ENCODE peak calls at places on chromosomes 3 and 15, in nine cellular contexts. One of them, this sample, is unnamed.

GRCh38 chr3:134361162-134361831 is 12.9 kb downstream of the AMOTL2 start:
- DNase-seq in tibial artery: peak
- DNase-seq in GM13977: no peak
- DNase-seq in sigmoid colon: peak
- DNase-seq in Calu3: no peak
- DNase-seq in A673: no peak
- DNase-seq in neural crest cell: no peak
- DNase-seq in GM12864: no peak
- DNase-seq in PC-9: no peak
- DNase-seq in this sample: no peak

GRCh38 chr3:120693439-120694172 is 11.6 kb upstream of the HGD start:
- DNase-seq in sigmoid colon: no peak
- DNase-seq in tibial artery: no peak
- DNase-seq in A673: peak
- DNase-seq in PC-9: peak
- DNase-seq in GM12864: no peak
- DNase-seq in GM13977: no peak
- DNase-seq in neural crest cell: no peak
- DNase-seq in Calu3: no peak
- DNase-seq in this sample: no peak

GRCh38 chr3:134017490-134017889 is 12.2 kb downstream of the SLCO2A1 start:
- DNase-seq in GM12864: no peak
- DNase-seq in tibial artery: no peak
- DNase-seq in neural crest cell: no peak
- DNase-seq in A673: no peak
- DNase-seq in GM13977: no peak
- DNase-seq in sigmoid colon: peak
- DNase-seq in PC-9: no peak
- DNase-seq in Calu3: no peak
- DNase-seq in this sample: no peak

GRCh38 chr3:183907911-183908331 is 23.2 kb upstream of the PARL start:
- DNase-seq in PC-9: no peak
- DNase-seq in neural crest cell: no peak
- DNase-seq in GM12864: no peak
- DNase-seq in Calu3: no peak
- DNase-seq in sigmoid colon: no peak
- DNase-seq in A673: no peak
- DNase-seq in GM13977: no peak
- DNase-seq in tibial artery: no peak
- DNase-seq in this sample: no peak

GRCh38 chr3:130935761-130936160 is 41.9 kb downstream of the ATP2C1 start:
- DNase-seq in GM13977: no peak
- DNase-seq in neural crest cell: no peak
- DNase-seq in sigmoid colon: no peak
- DNase-seq in PC-9: no peak
- DNase-seq in tibial artery: no peak
- DNase-seq in A673: no peak
- DNase-seq in GM12864: no peak
- DNase-seq in Calu3: no peak
- DNase-seq in this sample: no peak

GRCh38 chr3:175105066-175105465 is 245.9 kb downstream of the NAALADL2 start:
- DNase-seq in PC-9: no peak
- DNase-seq in Calu3: no peak
- DNase-seq in tibial artery: no peak
- DNase-seq in GM13977: no peak
- DNase-seq in neural crest cell: no peak
- DNase-seq in GM12864: no peak
- DNase-seq in A673: no peak
- DNase-seq in sigmoid colon: no peak
- DNase-seq in this sample: no peak

GRCh38 chr3:24986635-24987034 is 441.4 kb upstream of the RARB start:
- DNase-seq in GM12864: no peak
- DNase-seq in GM13977: no peak
- DNase-seq in A673: no peak
- DNase-seq in Calu3: no peak
- DNase-seq in sigmoid colon: no peak
- DNase-seq in neural crest cell: no peak
- DNase-seq in tibial artery: no peak
- DNase-seq in PC-9: no peak
- DNase-seq in this sample: no peak

GRCh38 chr15:91790826-91791225 is 62.7 kb upstream of the SLCO3A1 start:
- DNase-seq in A673: no peak
- DNase-seq in GM13977: no peak
- DNase-seq in neural crest cell: no peak
- DNase-seq in Calu3: no peak
- DNase-seq in GM12864: no peak
- DNase-seq in PC-9: no peak
- DNase-seq in sigmoid colon: no peak
- DNase-seq in tibial artery: no peak
- DNase-seq in this sample: no peak

GRCh38 chr15:99128411-99128810 is 23.5 kb downstream of the SYNM start:
- DNase-seq in Calu3: no peak
- DNase-seq in neural crest cell: no peak
- DNase-seq in PC-9: no peak
- DNase-seq in GM12864: no peak
- DNase-seq in tibial artery: no peak
- DNase-seq in A673: no peak
- DNase-seq in GM13977: no peak
- DNase-seq in sigmoid colon: peak
- DNase-seq in this sample: no peak

GRCh38 chr3:149506540-149506939 is 32.0 kb downstream of the TM4SF4 start:
- DNase-seq in A673: no peak
- DNase-seq in sigmoid colon: no peak
- DNase-seq in GM12864: no peak
- DNase-seq in Calu3: no peak
- DNase-seq in GM13977: no peak
- DNase-seq in PC-9: no peak
- DNase-seq in tibial artery: no peak
- DNase-seq in neural crest cell: no peak
- DNase-seq in this sample: no peak

GRCh38 chr3:97901327-97902295 is 70.6 kb downstream of the RIOX2 start:
- DNase-seq in tibial artery: no peak
- DNase-seq in PC-9: no peak
- DNase-seq in A673: no peak
- DNase-seq in neural crest cell: no peak
- DNase-seq in sigmoid colon: no peak
- DNase-seq in Calu3: no peak
- DNase-seq in GM13977: no peak
- DNase-seq in GM12864: no peak
- DNase-seq in this sample: no peak

GRCh38 chr3:42670051-42670576 is 15.2 kb upstream of the KLHL40 start:
- DNase-seq in sigmoid colon: no peak
- DNase-seq in GM12864: no peak
- DNase-seq in A673: no peak
- DNase-seq in GM13977: no peak
- DNase-seq in Calu3: no peak
- DNase-seq in PC-9: no peak
- DNase-seq in tibial artery: peak
- DNase-seq in neural crest cell: no peak
- DNase-seq in this sample: no peak

GRCh38 chr15:61228025-61228901 is 839 bp downstream of the RORA start:
- DNase-seq in Calu3: no peak
- DNase-seq in GM12864: no peak
- DNase-seq in A673: peak
- DNase-seq in tibial artery: no peak
- DNase-seq in sigmoid colon: peak
- DNase-seq in neural crest cell: peak
- DNase-seq in PC-9: no peak
- DNase-seq in GM13977: peak
- DNase-seq in this sample: no peak

GRCh38 chr15:66644000-66644787 is 57.8 kb upstream of the SMAD6 start:
- DNase-seq in GM13977: no peak
- DNase-seq in A673: no peak
- DNase-seq in Calu3: no peak
- DNase-seq in tibial artery: no peak
- DNase-seq in GM12864: no peak
- DNase-seq in neural crest cell: no peak
- DNase-seq in sigmoid colon: no peak
- DNase-seq in PC-9: no peak
- DNase-seq in this sample: no peak

GRCh38 chr3:63034106-63034505 is 158.9 kb upstream of the CADPS start:
- DNase-seq in Calu3: no peak
- DNase-seq in PC-9: no peak
- DNase-seq in sigmoid colon: no peak
- DNase-seq in GM12864: no peak
- DNase-seq in A673: no peak
- DNase-seq in GM13977: no peak
- DNase-seq in neural crest cell: no peak
- DNase-seq in tibial artery: no peak
- DNase-seq in this sample: no peak

GRCh38 chr3:186871403-186871924 is 29.0 kb downstream of the ADIPOQ start:
- DNase-seq in neural crest cell: no peak
- DNase-seq in tibial artery: no peak
- DNase-seq in sigmoid colon: no peak
- DNase-seq in A673: peak
- DNase-seq in GM13977: no peak
- DNase-seq in PC-9: no peak
- DNase-seq in GM12864: no peak
- DNase-seq in Calu3: no peak
- DNase-seq in this sample: no peak

DNA sequence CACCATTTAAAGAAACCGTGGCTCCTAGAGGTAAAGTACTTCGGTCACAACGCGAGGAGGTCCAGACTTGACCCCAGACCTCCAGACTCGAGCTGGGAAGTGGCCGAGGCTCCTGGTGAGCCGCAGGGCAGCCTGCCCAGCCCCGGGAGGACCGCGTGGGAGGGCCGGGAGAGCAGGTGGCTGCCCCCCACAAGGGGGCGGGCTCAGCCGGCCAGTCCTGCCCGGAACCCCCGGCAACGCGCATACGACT is at the start of gene SLC27A2:
- DNase-seq in neural crest cell: peak
- DNase-seq in PC-9: peak
- DNase-seq in Calu3: peak
- DNase-seq in GM12864: no peak
- DNase-seq in sigmoid colon: no peak
- DNase-seq in tibial artery: no peak
- DNase-seq in GM13977: no peak
- DNase-seq in A673: no peak
- DNase-seq in this sample: no peak
- TF ChIP-seq CTCF in neural crest cell: peak
- TF ChIP-seq CTCF in PC-9: peak
- TF ChIP-seq CTCF in Calu3: no peak
- TF ChIP-seq CTCF in GM12864: peak
- TF ChIP-seq CTCF in sigmoid colon: no peak
- TF ChIP-seq CTCF in tibial artery: no peak
- TF ChIP-seq CTCF in GM13977: peak
- TF ChIP-seq CTCF in A673: peak
- TF ChIP-seq CTCF in this sample: peak

GRCh38 chr3:39180546-39181346 is 11.6 kb downstream of the XIRP1 start:
- DNase-seq in neural crest cell: peak
- DNase-seq in GM12864: peak
- DNase-seq in PC-9: peak
- DNase-seq in A673: peak
- DNase-seq in Calu3: peak
- DNase-seq in sigmoid colon: peak
- DNase-seq in tibial artery: peak
- DNase-seq in GM13977: peak
- DNase-seq in this sample: peak
- TF ChIP-seq CTCF in neural crest cell: peak
- TF ChIP-seq CTCF in GM12864: no peak
- TF ChIP-seq CTCF in PC-9: no peak
- TF ChIP-seq CTCF in A673: no peak
- TF ChIP-seq CTCF in Calu3: no peak
- TF ChIP-seq CTCF in sigmoid colon: no peak
- TF ChIP-seq CTCF in tibial artery: peak
- TF ChIP-seq CTCF in GM13977: no peak
- TF ChIP-seq CTCF in this sample: no peak

GRCh38 chr3:190369701-190370295 is 18.2 kb upstream of the CLDN16 start:
- DNase-seq in GM12864: no peak
- DNase-seq in A673: no peak
- DNase-seq in GM13977: no peak
- DNase-seq in sigmoid colon: no peak
- DNase-seq in Calu3: no peak
- DNase-seq in PC-9: peak
- DNase-seq in tibial artery: no peak
- DNase-seq in neural crest cell: no peak
- DNase-seq in this sample: no peak

GRCh38 chr3:190370369-190370768 is 17.6 kb upstream of the CLDN16 start:
- DNase-seq in Calu3: no peak
- DNase-seq in GM12864: no peak
- DNase-seq in sigmoid colon: no peak
- DNase-seq in PC-9: no peak
- DNase-seq in GM13977: no peak
- DNase-seq in tibial artery: no peak
- DNase-seq in neural crest cell: no peak
- DNase-seq in A673: no peak
- DNase-seq in this sample: no peak

GRCh38 chr3:190375250-190375649 is 12.7 kb upstream of the CLDN16 start:
- DNase-seq in A673: peak
- DNase-seq in Calu3: no peak
- DNase-seq in tibial artery: no peak
- DNase-seq in GM13977: no peak
- DNase-seq in neural crest cell: no peak
- DNase-seq in sigmoid colon: no peak
- DNase-seq in GM12864: no peak
- DNase-seq in PC-9: no peak
- DNase-seq in this sample: no peak

GRCh38 chr3:190368871-190369270 is 19.1 kb upstream of the CLDN16 start:
- DNase-seq in GM13977: no peak
- DNase-seq in neural crest cell: no peak
- DNase-seq in Calu3: no peak
- DNase-seq in tibial artery: no peak
- DNase-seq in PC-9: peak
- DNase-seq in GM12864: no peak
- DNase-seq in A673: no peak
- DNase-seq in sigmoid colon: no peak
- DNase-seq in this sample: no peak

DNA sequence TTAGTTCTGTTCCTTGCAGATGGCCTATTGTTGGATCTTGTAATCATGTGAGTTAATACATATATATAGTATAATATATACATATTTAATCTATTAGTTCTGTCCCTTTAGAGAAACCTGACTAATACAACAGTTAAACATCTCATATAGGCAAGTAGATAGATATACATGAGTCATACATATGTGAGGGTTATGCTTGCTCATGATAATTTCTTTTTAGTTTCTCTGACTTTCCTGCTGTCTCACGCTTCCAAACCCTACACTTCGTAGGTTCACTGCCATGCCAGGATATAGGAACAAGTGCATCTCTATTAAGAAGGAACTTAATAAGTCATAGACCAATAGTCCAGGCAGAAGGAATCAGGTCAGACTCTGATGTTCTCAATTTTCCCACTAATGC is 16.8 kb upstream of the CLDN16 start:
- DNase-seq in PC-9: no peak
- DNase-seq in GM13977: no peak
- DNase-seq in neural crest cell: no peak
- DNase-seq in GM12864: no peak
- DNase-seq in sigmoid colon: no peak
- DNase-seq in A673: no peak
- DNase-seq in tibial artery: no peak
- DNase-seq in Calu3: no peak
- DNase-seq in this sample: no peak
- TF ChIP-seq CTCF in PC-9: no peak
- TF ChIP-seq CTCF in GM13977: no peak
- TF ChIP-seq CTCF in neural crest cell: no peak
- TF ChIP-seq CTCF in GM12864: no peak
- TF ChIP-seq CTCF in sigmoid colon: no peak
- TF ChIP-seq CTCF in A673: no peak
- TF ChIP-seq CTCF in tibial artery: no peak
- TF ChIP-seq CTCF in Calu3: no peak
- TF ChIP-seq CTCF in this sample: no peak

GRCh38 chr3:163626753-163627152 is 1451.5 kb downstream of the SI start:
- DNase-seq in GM12864: no peak
- DNase-seq in tibial artery: no peak
- DNase-seq in neural crest cell: no peak
- DNase-seq in sigmoid colon: no peak
- DNase-seq in A673: no peak
- DNase-seq in PC-9: no peak
- DNase-seq in GM13977: no peak
- DNase-seq in Calu3: no peak
- DNase-seq in this sample: no peak

GRCh38 chr3:163622384-163622783 is 1455.9 kb downstream of the SI start:
- DNase-seq in GM12864: no peak
- DNase-seq in A673: peak
- DNase-seq in PC-9: no peak
- DNase-seq in Calu3: no peak
- DNase-seq in neural crest cell: peak
- DNase-seq in tibial artery: no peak
- DNase-seq in GM13977: no peak
- DNase-seq in sigmoid colon: no peak
- DNase-seq in this sample: no peak
- TF ChIP-seq CTCF in GM12864: no peak
- TF ChIP-seq CTCF in A673: peak
- TF ChIP-seq CTCF in PC-9: no peak
- TF ChIP-seq CTCF in Calu3: no peak
- TF ChIP-seq CTCF in neural crest cell: peak
- TF ChIP-seq CTCF in tibial artery: peak
- TF ChIP-seq CTCF in GM13977: no peak
- TF ChIP-seq CTCF in sigmoid colon: no peak
- TF ChIP-seq CTCF in this sample: no peak

This sample was measured in activated CD8-positive, alpha-beta T cell treated with anti-CD3 and anti-CD28 coated beads for 36 hours.